ENCODE peak calls at places on chromosomes 12 and 14, in four cellular contexts. I is small intestine; S is CD4-positive, CD25-positive, alpha-beta regulatory T cell; C is tibial nerve. L is an unnamed sample.

GRCh38 chr12:10554228-10554970 is 48.7 kb downstream of the EIF2S3B start:
- DNase-seq in I (peak; percentile 40), S (no peak), C (no peak), L (no peak)

GRCh38 chr14:36771256-36771655 is 109.6 kb downstream of the PAX9 start:
- DNase-seq in I (peak; percentile 14), S (no peak), C (no peak), L (no peak)

GRCh38 chr14:43119672-43120071 is 1387.4 kb downstream of the FSCB start:
- DNase-seq in I (no peak), S (no peak), C (no peak), L (no peak)

GRCh38 chr14:89445252-89445973 is 28.4 kb upstream of the FOXN3 start:
- DNase-seq in I (no peak), S (no peak), C (no peak), L (no peak)

GRCh38 chr12:131007031-131007793 is 53.5 kb downstream of the ADGRD1 start:
- DNase-seq in I (no peak), S (no peak), C (no peak), L (peak; percentile 77)

GRCh38 chr12:88703790-88704189 is 123.5 kb upstream of the KITLG start:
- DNase-seq in I (no peak), S (no peak), C (no peak), L (no peak)

GRCh38 chr12:57944313-57945023 is 3.1 kb downstream of the ATP23 start:
- DNase-seq in I (no peak), S (no peak), C (no peak), L (no peak)

GRCh38 chr14:39108791-39109190 is 5.3 kb upstream of the GEMIN2 start:
- DNase-seq in I (no peak), S (no peak), C (no peak), L (no peak)

GRCh38 chr14:74502236-74503019 is 8.9 kb downstream of the ISCA2 start:
- DNase-seq in I (peak; percentile 43), S (no peak), C (no peak), L (no peak)

GRCh38 chr12:10097521-10097920 is 1.3 kb downstream of the CLEC1A start:
- DNase-seq in I (no peak), S (no peak), C (no peak), L (no peak)

GRCh38 chr12:118356809-118357326 is 15.8 kb downstream of the TAOK3 start:
- DNase-seq in I (no peak), S (no peak), C (no peak), L (peak; percentile 94)

GRCh38 chr14:91249841-91250616 is 5.5 kb upstream of the GPR68 start:
- DNase-seq in I (peak; percentile 27), S (peak; percentile 43), C (no peak), L (no peak)

GRCh38 chr12:96343347-96343954 is 56.8 kb downstream of the CDK17 start:
- DNase-seq in I (peak; percentile 39), S (no peak), C (no peak), L (no peak)

GRCh38 chr12:121227294-121227693 is 17.4 kb downstream of the P2RX4 start:
- DNase-seq in I (peak; percentile 79), S (no peak), C (no peak), L (peak; percentile 41)

GRCh38 chr14:96362071-96362964 is 823 bp downstream of the ATG2B start:
- DNase-seq in I (peak; percentile 90), S (peak; percentile 80), C (no peak), L (peak; percentile 76)

GRCh38 chr14:59429798-59430197 is 35.4 kb downstream of the GPR135 start:
- DNase-seq in I (no peak), S (no peak), C (no peak), L (peak; percentile 6)

GRCh38 chr14:75339059-75339458 is 60.4 kb downstream of the FOS start:
- DNase-seq in I (no peak), S (no peak), C (no peak), L (no peak)

GRCh38 chr14:61186793-61187641 is 94.1 kb downstream of the TMEM30B start:
- DNase-seq in I (no peak), S (no peak), C (no peak), L (no peak)
- H3K27ac ChIP-seq in I (no peak overlapping the region), S (no peak overlapping the region), C (no peak overlapping the region), L (no peak overlapping the region)

GRCh38 chr12:47828967-47829482 is 9.3 kb upstream of the HDAC7 start:
- DNase-seq in I (peak; percentile 70), S (no peak), C (peak; percentile 79), L (peak; percentile 92)
- H3K4me1 ChIP-seq in I (peaks cover 11% of the 10 kb centered on the region), S (peaks cover 92% of the 10 kb centered on the region), C (peaks cover 43% of the 10 kb centered on the region), L (peaks cover 14% of the 10 kb centered on the region)

GRCh38 chr12:106341086-106341879 is 16.3 kb upstream of the POLR3B start:
- DNase-seq in I (no peak), S (no peak), C (no peak), L (no peak)
- H3K27ac ChIP-seq in I (no peak overlapping the region), S (no peak overlapping the region), C (no peak overlapping the region), L (no peak overlapping the region)

DNA sequence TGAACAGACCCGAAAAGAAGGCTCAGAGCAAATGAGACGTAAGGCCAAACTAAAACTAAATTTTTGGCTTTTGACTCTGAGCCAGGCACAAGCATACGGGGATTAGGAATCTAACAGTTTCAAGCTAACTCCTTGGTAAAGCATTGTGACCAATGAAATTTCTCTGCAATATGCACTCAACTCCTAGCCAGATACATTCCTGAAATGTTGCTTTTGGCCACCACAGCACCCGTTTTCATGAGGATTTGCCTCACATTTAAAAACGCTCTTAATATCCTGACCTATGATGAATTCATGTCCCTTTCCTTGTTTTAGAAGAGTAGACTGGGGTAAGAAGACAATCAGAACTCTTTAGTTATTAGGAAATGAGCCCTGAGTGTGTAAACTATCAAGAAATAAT is 53.1 kb upstream of the NPFF start:
- DNase-seq in I (no peak), S (no peak), C (no peak), L (peak; percentile 87)
- H3K4me1 ChIP-seq in I (peaks cover 14% of the 10 kb centered on the region), S (peaks cover 8% of the 10 kb centered on the region), C (peaks cover 23% of the 10 kb centered on the region), L (peaks cover 46% of the 10 kb centered on the region)

GRCh38 chr14:66827182-66827581 is 319.2 kb downstream of the GPHN start:
- DNase-seq in I (no peak), S (no peak), C (no peak), L (no peak)
- H3K27ac ChIP-seq in I (no peak overlapping the region), S (no peak overlapping the region), C (no peak overlapping the region), L (no peak overlapping the region)

GRCh38 chr12:44053550-44054243 is 217.8 kb downstream of the TMEM117 start:
- DNase-seq in I (peak; percentile 35), S (no peak), C (no peak), L (peak; percentile 66)
- H3K4me1 ChIP-seq in I (peaks cover 5% of the 10 kb centered on the region), S (no peaks in the 10 kb centered on the region), C (no peaks in the 10 kb centered on the region), L (no peaks in the 10 kb centered on the region)

DNA sequence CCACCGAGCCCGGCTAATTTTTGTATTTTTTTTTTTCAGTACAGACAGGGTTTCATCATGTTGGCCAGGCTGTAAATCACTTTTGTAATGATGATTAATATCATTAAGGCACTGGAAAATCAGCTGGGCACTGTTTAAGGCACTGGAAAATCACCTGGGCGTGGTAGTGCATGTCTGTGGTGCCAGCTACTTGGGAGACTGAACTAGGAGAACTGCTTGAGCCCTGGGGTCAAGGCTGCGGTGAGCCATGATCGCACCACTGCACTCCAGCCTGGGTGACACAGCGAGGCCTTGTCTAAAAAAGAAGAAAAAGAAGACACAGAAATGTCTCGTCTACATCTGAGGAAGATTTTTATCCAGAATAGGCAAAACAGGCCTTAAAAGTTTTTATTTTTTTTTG is 12.7 kb downstream of the SLC11A2 start:
- DNase-seq in I (peak; percentile 40), S (no peak), C (no peak), L (peak; percentile 34)
- H3K27ac ChIP-seq in I (no peak overlapping the region), S (no peak overlapping the region), C (no peak overlapping the region), L (no peak overlapping the region)

GRCh38 chr12:20257311-20257710 is 111.0 kb upstream of the PDE3A start:
- DNase-seq in I (no peak), S (no peak), C (no peak), L (no peak)
- H3K4me1 ChIP-seq in I (no peaks in the 10 kb centered on the region), S (no peaks in the 10 kb centered on the region), C (no peaks in the 10 kb centered on the region), L (no peaks in the 10 kb centered on the region)